ENCODE peak calls at places on chromosomes 13 and 19, in four cellular contexts. One of them, this sample, is unnamed.

GRCh38 chr19:13841339-13842293 is 35.3 kb upstream of the NANOS3 start:
- DNase-seq in psoas muscle: peak; percentile 91
- DNase-seq in tibial nerve: peak; percentile 42
- DNase-seq in stomach: peak; percentile 78
- DNase-seq in this sample: no peak

GRCh38 chr13:24220086-24220703 is 59.7 kb downstream of the SPATA13 start:
- DNase-seq in psoas muscle: no peak
- DNase-seq in tibial nerve: peak; percentile 83
- DNase-seq in stomach: peak; percentile 61
- DNase-seq in this sample: peak; percentile 64

GRCh38 chr19:12939292-12939606 is 840 bp downstream of the CALR start:
- DNase-seq in psoas muscle: peak; percentile 61
- DNase-seq in tibial nerve: no peak
- DNase-seq in stomach: no peak
- DNase-seq in this sample: no peak

GRCh38 chr19:19490247-19490968 is 24.9 kb downstream of the TSSK6 start:
- DNase-seq in psoas muscle: peak; percentile 85
- DNase-seq in tibial nerve: peak; percentile 91
- DNase-seq in stomach: peak; percentile 79
- DNase-seq in this sample: peak; percentile 51

GRCh38 chr19:15928321-15928720 is 6.0 kb downstream of the CYP4F11 start:
- DNase-seq in psoas muscle: no peak
- DNase-seq in tibial nerve: no peak
- DNase-seq in stomach: no peak
- DNase-seq in this sample: no peak

GRCh38 chr13:114130131-114130707 is 2.2 kb downstream of the RASA3 start:
- DNase-seq in psoas muscle: peak; percentile 60
- DNase-seq in tibial nerve: no peak
- DNase-seq in stomach: no peak
- DNase-seq in this sample: no peak

GRCh38 chr13:34657716-34658115 is 284.4 kb upstream of the NBEA start:
- DNase-seq in psoas muscle: no peak
- DNase-seq in tibial nerve: no peak
- DNase-seq in stomach: no peak
- DNase-seq in this sample: no peak

GRCh38 chr13:53174550-53174949 is 145.9 kb downstream of the OLFM4 start:
- DNase-seq in psoas muscle: no peak
- DNase-seq in tibial nerve: peak; percentile 25
- DNase-seq in stomach: no peak
- DNase-seq in this sample: no peak

GRCh38 chr19:50492303-50493052 is 15.8 kb upstream of the GARIN5A start:
- DNase-seq in psoas muscle: peak; percentile 60
- DNase-seq in tibial nerve: no peak
- DNase-seq in stomach: no peak
- DNase-seq in this sample: peak; percentile 11

GRCh38 chr13:40981361-40981760 is 37.8 kb downstream of the ELF1 start:
- DNase-seq in psoas muscle: no peak
- DNase-seq in tibial nerve: no peak
- DNase-seq in stomach: no peak
- DNase-seq in this sample: no peak

GRCh38 chr13:29359181-29359580 is 236.3 kb downstream of the SLC7A1 start:
- DNase-seq in psoas muscle: no peak
- DNase-seq in tibial nerve: no peak
- DNase-seq in stomach: no peak
- DNase-seq in this sample: no peak

GRCh38 chr13:29362849-29363604 is 232.5 kb downstream of the SLC7A1 start:
- DNase-seq in psoas muscle: no peak
- DNase-seq in tibial nerve: peak; percentile 19
- DNase-seq in stomach: peak; percentile 30
- DNase-seq in this sample: peak; percentile 26

DNA sequence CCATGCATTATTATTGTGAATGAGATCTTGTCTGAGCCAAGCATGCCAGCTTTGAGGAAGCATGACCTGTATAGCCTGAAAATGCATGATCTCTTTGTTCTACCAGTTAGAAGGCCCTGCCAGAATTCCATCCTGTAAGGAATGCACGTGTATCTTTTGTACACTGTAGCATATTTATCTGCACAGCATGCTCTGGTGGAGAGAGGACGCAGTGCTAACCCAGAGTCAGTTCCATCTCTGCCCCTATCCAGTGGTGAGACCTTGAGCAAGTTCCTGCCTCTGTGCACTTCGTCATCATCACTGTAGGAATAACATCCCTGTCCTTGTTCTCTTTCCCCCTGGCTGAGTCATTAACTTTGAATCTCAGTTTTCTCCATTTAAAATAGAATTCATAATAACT is 233.8 kb downstream of the SLC7A1 start:
- DNase-seq in psoas muscle: no peak
- DNase-seq in tibial nerve: no peak
- DNase-seq in stomach: no peak
- DNase-seq in this sample: no peak
- TF ChIP-seq CTCF in psoas muscle: no peak
- TF ChIP-seq CTCF in tibial nerve: no peak
- TF ChIP-seq CTCF in stomach: no peak
- TF ChIP-seq CTCF in this sample: no peak

GRCh38 chr13:110711778-110712070 is 1.8 kb upstream of the ING1 start:
- DNase-seq in psoas muscle: no peak
- DNase-seq in tibial nerve: no peak
- DNase-seq in stomach: no peak
- DNase-seq in this sample: no peak

GRCh38 chr13:110713981-110714797 is 689 bp downstream of the ING1 start:
- DNase-seq in psoas muscle: peak; percentile 78
- DNase-seq in tibial nerve: peak; percentile 36
- DNase-seq in stomach: peak; percentile 59
- DNase-seq in this sample: no peak

GRCh38 chr13:110712081-110712848 is 1.2 kb upstream of the ING1 start:
- DNase-seq in psoas muscle: peak; percentile 93
- DNase-seq in tibial nerve: peak; percentile 75
- DNase-seq in stomach: peak; percentile 89
- DNase-seq in this sample: no peak

GRCh38 chr13:110713642-110713952 is at the start of gene ING1:
- DNase-seq in psoas muscle: no peak
- DNase-seq in tibial nerve: no peak
- DNase-seq in stomach: no peak
- DNase-seq in this sample: no peak

GRCh38 chr13:110712849-110713641 is 455 bp upstream of the ING1 start:
- DNase-seq in psoas muscle: peak; percentile 100
- DNase-seq in tibial nerve: peak; percentile 98
- DNase-seq in stomach: peak; percentile 99
- DNase-seq in this sample: peak; percentile 98
- TF ChIP-seq CTCF in psoas muscle: no peak
- TF ChIP-seq CTCF in tibial nerve: no peak
- TF ChIP-seq CTCF in stomach: no peak
- TF ChIP-seq CTCF in this sample: no peak

GRCh38 chr13:99657848-99658265 is 156.6 kb downstream of the TM9SF2 start:
- DNase-seq in psoas muscle: peak; percentile 49
- DNase-seq in tibial nerve: no peak
- DNase-seq in stomach: peak; percentile 49
- DNase-seq in this sample: no peak
- TF ChIP-seq CTCF in psoas muscle: no peak
- TF ChIP-seq CTCF in tibial nerve: no peak
- TF ChIP-seq CTCF in stomach: no peak
- TF ChIP-seq CTCF in this sample: no peak

GRCh38 chr19:42023943-42024260 is 29.9 kb upstream of the ATP1A3 start:
- DNase-seq in psoas muscle: no peak
- DNase-seq in tibial nerve: no peak
- DNase-seq in stomach: no peak
- DNase-seq in this sample: no peak
- TF ChIP-seq CTCF in psoas muscle: no peak
- TF ChIP-seq CTCF in tibial nerve: no peak
- TF ChIP-seq CTCF in stomach: no peak
- TF ChIP-seq CTCF in this sample: no peak

DNA sequence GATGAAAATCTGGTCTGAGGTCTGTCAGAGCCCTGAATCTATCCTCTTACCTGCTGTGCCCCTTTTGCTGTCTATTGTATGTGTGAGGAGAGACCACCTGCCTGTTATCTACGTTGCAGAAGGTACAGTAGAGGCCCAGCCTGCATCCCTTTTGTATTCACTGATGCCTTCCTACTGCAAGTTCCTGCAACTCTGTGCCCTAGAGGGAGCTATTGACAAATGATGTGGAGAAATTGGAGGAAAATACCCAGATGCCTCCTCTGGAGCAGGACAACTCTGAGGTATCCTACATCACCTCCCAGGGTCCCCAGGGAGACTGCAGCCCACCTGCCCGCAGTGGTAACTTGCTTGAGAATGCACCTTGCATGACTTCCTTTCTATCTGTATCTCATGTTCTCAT is 33.7 kb downstream of the SIAH3 start:
- DNase-seq in psoas muscle: no peak
- DNase-seq in tibial nerve: no peak
- DNase-seq in stomach: no peak
- DNase-seq in this sample: no peak
- TF ChIP-seq CTCF in psoas muscle: no peak
- TF ChIP-seq CTCF in tibial nerve: no peak
- TF ChIP-seq CTCF in stomach: no peak
- TF ChIP-seq CTCF in this sample: peak; percentile 18

GRCh38 chr13:111505175-111505777 is 184.8 kb downstream of the TEX29 start:
- DNase-seq in psoas muscle: no peak
- DNase-seq in tibial nerve: no peak
- DNase-seq in stomach: peak; percentile 25
- DNase-seq in this sample: no peak
- TF ChIP-seq CTCF in psoas muscle: peak; percentile 11
- TF ChIP-seq CTCF in tibial nerve: no peak
- TF ChIP-seq CTCF in stomach: no peak
- TF ChIP-seq CTCF in this sample: peak; percentile 26

GRCh38 chr19:41263850-41264580 is at the start of gene HNRNPUL1:
- DNase-seq in psoas muscle: peak; percentile 99
- DNase-seq in tibial nerve: peak; percentile 99
- DNase-seq in stomach: peak; percentile 98
- DNase-seq in this sample: peak; percentile 98
- TF ChIP-seq CTCF in psoas muscle: peak; percentile 31
- TF ChIP-seq CTCF in tibial nerve: no peak
- TF ChIP-seq CTCF in stomach: no peak
- TF ChIP-seq CTCF in this sample: no peak

GRCh38 chr19:43774103-43774939 is 6.5 kb downstream of the KCNN4 start:
- DNase-seq in psoas muscle: peak; percentile 79
- DNase-seq in tibial nerve: peak; percentile 27
- DNase-seq in stomach: peak; percentile 80
- DNase-seq in this sample: no peak
- TF ChIP-seq CTCF in psoas muscle: peak; percentile 42
- TF ChIP-seq CTCF in tibial nerve: peak; percentile 28
- TF ChIP-seq CTCF in stomach: peak; percentile 18
- TF ChIP-seq CTCF in this sample: no peak

GRCh38 chr19:6693056-6693471 is 23.1 kb upstream of the TNFSF14 start:
- DNase-seq in psoas muscle: no peak
- DNase-seq in tibial nerve: no peak
- DNase-seq in stomach: no peak
- DNase-seq in this sample: no peak

GRCh38 chr19:6690160-6690885 is 20.4 kb upstream of the TNFSF14 start:
- DNase-seq in psoas muscle: no peak
- DNase-seq in tibial nerve: no peak
- DNase-seq in stomach: no peak
- DNase-seq in this sample: no peak

GRCh38 chr19:6691342-6691741 is 21.4 kb upstream of the TNFSF14 start:
- DNase-seq in psoas muscle: no peak
- DNase-seq in tibial nerve: no peak
- DNase-seq in stomach: no peak
- DNase-seq in this sample: no peak

GRCh38 chr19:6693681-6694080 is 23.7 kb upstream of the TNFSF14 start:
- DNase-seq in psoas muscle: no peak
- DNase-seq in tibial nerve: no peak
- DNase-seq in stomach: no peak
- DNase-seq in this sample: no peak

DNA sequence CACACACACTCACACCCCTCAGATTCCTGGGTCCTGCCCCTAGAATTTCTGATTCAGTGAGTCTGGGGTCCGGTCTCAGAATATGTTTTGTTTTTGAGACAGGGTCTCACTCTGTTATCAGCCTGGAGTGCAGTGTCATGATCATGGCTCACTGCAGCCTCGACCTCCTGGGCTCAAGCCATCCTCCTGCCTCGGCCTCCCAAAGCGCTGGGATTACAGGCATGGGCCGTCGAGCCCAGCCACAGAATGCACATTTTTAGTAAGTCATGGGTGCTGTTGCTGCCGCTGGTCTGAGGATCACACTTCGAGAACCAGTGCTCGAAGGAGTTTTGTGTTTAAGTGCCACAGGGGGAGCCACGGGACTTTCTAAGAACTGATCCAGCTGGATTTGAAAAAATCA is 22.1 kb upstream of the TNFSF14 start:
- DNase-seq in psoas muscle: no peak
- DNase-seq in tibial nerve: no peak
- DNase-seq in stomach: no peak
- DNase-seq in this sample: no peak
- TF ChIP-seq CTCF in psoas muscle: no peak
- TF ChIP-seq CTCF in tibial nerve: no peak
- TF ChIP-seq CTCF in stomach: no peak
- TF ChIP-seq CTCF in this sample: no peak

This sample was measured in LNCaP clone FGC.